ENCODE peak calls at places on chromosomes 3 and 15, in six cellular contexts. F is activated naive CD4-positive, alpha-beta T cell treated with Interleukin-2 at 50 U/mL for 16 hours; H is NCI-H1694; Q is AG04450; Y is neural crest cell; W is T-helper 1 cell. R is an unnamed sample.

GRCh38 chr3:196419386-196419785 is 12.8 kb downstream of the UBXN7 start:
- DNase-seq in F (no peak), H (no peak), Q (no peak), Y (no peak), W (no peak), R (no peak)

GRCh38 chr15:53976844-53977392 is 1.3 kb upstream of the UNC13C start:
- DNase-seq in F (no peak), H (no peak), Q (no peak), Y (peak), W (no peak), R (no peak)

GRCh38 chr3:196609815-196610515 is 29.5 kb upstream of the NRROS start:
- DNase-seq in F (no peak), H (no peak), Q (no peak), Y (no peak), W (no peak), R (no peak)

GRCh38 chr15:100429116-100429728 is 87.4 kb upstream of the ADAMTS17 start:
- DNase-seq in F (no peak), H (no peak), Q (no peak), Y (no peak), W (no peak), R (no peak)

GRCh38 chr3:159732172-159733111 is 256.2 kb upstream of the IL12A start:
- DNase-seq in F (no peak), H (no peak), Q (peak), Y (no peak), W (no peak), R (no peak)

GRCh38 chr15:90035835-90036220 is 34.7 kb downstream of the ZNF710 start:
- DNase-seq in F (no peak), H (no peak), Q (no peak), Y (no peak), W (no peak), R (no peak)

GRCh38 chr15:100623301-100623700 is 20.9 kb downstream of the ASB7 start:
- DNase-seq in F (no peak), H (no peak), Q (no peak), Y (no peak), W (no peak), R (no peak)

GRCh38 chr3:20125289-20125688 is 60.7 kb downstream of the SGO1 start:
- DNase-seq in F (no peak), H (no peak), Q (no peak), Y (no peak), W (no peak), R (no peak)

GRCh38 chr3:108486910-108487309 is 23.5 kb downstream of the MYH15 start:
- DNase-seq in F (no peak), H (peak), Q (no peak), Y (no peak), W (no peak), R (no peak)

GRCh38 chr3:120160050-120160449 is 65.8 kb upstream of the GSK3B start:
- DNase-seq in F (no peak), H (no peak), Q (peak), Y (no peak), W (no peak), R (no peak)

GRCh38 chr15:58513681-58514336 is 82.0 kb downstream of the LIPC start:
- DNase-seq in F (no peak), H (peak), Q (no peak), Y (no peak), W (no peak), R (no peak)

GRCh38 chr3:196659901-196660351 is 20.4 kb downstream of the NRROS start:
- DNase-seq in F (no peak), H (no peak), Q (no peak), Y (no peak), W (no peak), R (no peak)

GRCh38 chr15:58532126-58532525 is 100.3 kb downstream of the LIPC start:
- DNase-seq in F (no peak), H (no peak), Q (no peak), Y (no peak), W (no peak), R (no peak)

GRCh38 chr15:101489633-101490407 is at the start of gene PCSK6:
- DNase-seq in F (no peak), H (no peak), Q (no peak), Y (peak), W (no peak), R (no peak)

R was measured in stimulated activated naive CD8-positive, alpha-beta T cell treated with anti-CD3 and anti-CD28 coated beads, Interleukin-15, amount 100 ng/mL, for 72 hours.